ENCODE peak calls at places on chromosomes 1 and 21, in six cellular contexts. V is lung, M is mesendoderm, C is mucosa of descending colon, Z is pulmonary artery endothelial cell, H is iris pigment epithelial cell. J is an unnamed sample.
A peak's percentile ranks its signal among the peaks of the same experiment; 100 is the strongest.

GRCh38 chr21:32585970-32586369 is 647 bp upstream of the TCP10L start:
- DNase-seq in V (no peak), M (no peak), C (no peak), Z (no peak), H (no peak), J (no peak)

GRCh38 chr1:188958461-188959115 is 1519.1 kb downstream of the BRINP3 start:
- DNase-seq in V (no peak), M (peak; percentile 40), C (no peak), Z (no peak), H (peak; percentile 49), J (no peak)

GRCh38 chr1:231931146-231931545 is 304.6 kb downstream of the DISC1 start:
- DNase-seq in V (no peak), M (no peak), C (no peak), Z (no peak), H (no peak), J (no peak)

GRCh38 chr1:216750962-216751361 is 27.7 kb upstream of the ESRRG start:
- DNase-seq in V (no peak), M (no peak), C (no peak), Z (no peak), H (no peak), J (no peak)

GRCh38 chr1:182213163-182213562 is 151.7 kb upstream of the ZNF648 start:
- DNase-seq in V (no peak), M (no peak), C (no peak), Z (no peak), H (no peak), J (no peak)

GRCh38 chr1:9320520-9321479 is 28.1 kb downstream of the SPSB1 start:
- DNase-seq in V (no peak), M (peak; percentile 49), C (no peak), Z (no peak), H (peak; percentile 84), J (no peak)

GRCh38 chr1:55428944-55429931 is 214.1 kb upstream of the USP24 start:
- DNase-seq in V (peak; percentile 76), M (peak; percentile 92), C (no peak), Z (peak; percentile 98), H (peak; percentile 99), J (no peak)

GRCh38 chr1:219585837-219586465 is 27.0 kb downstream of the ZC3H11B start:
- DNase-seq in V (no peak), M (no peak), C (no peak), Z (no peak), H (no peak), J (no peak)

GRCh38 chr1:94094466-94095111 is 26.4 kb downstream of the ABCA4 start:
- DNase-seq in V (peak; percentile 42), M (peak; percentile 62), C (peak; percentile 65), Z (peak; percentile 90), H (peak; percentile 81), J (no peak)

GRCh38 chr1:207071426-207071825 is 17.2 kb upstream of the C4BPB start:
- DNase-seq in V (no peak), M (no peak), C (no peak), Z (no peak), H (no peak), J (peak; percentile 44)

GRCh38 chr1:9289724-9290493 is 2.8 kb upstream of the SPSB1 start:
- DNase-seq in V (peak; percentile 60), M (peak; percentile 57), C (peak; percentile 59), Z (no peak), H (peak; percentile 94), J (no peak)

GRCh38 chr1:228097333-228098081 is 5.6 kb downstream of the C1orf35 start:
- DNase-seq in V (no peak), M (no peak), C (no peak), Z (no peak), H (no peak), J (no peak)

GRCh38 chr1:205387845-205388244 is 31.1 kb upstream of the KLHDC8A start:
- DNase-seq in V (no peak), M (no peak), C (no peak), Z (no peak), H (no peak), J (no peak)